ENCODE peak calls at places on chromosomes 3 and 15, in four cellular contexts. N is dorsolateral prefrontal cortex; S is naive thymus-derived CD4-positive, alpha-beta T cell; I is GM23248. D is an unnamed sample.

GRCh38 chr3:20039765-20040475 is at the start of gene KAT2B:
- DNase-seq in I (peak; percentile 81), N (peak; percentile 77), S (peak; percentile 75), D (no peak)

GRCh38 chr15:68271854-68272471 is 5.6 kb upstream of the FEM1B start:
- DNase-seq in N (peak; percentile 68), S (no peak), I (peak; percentile 92), D (no peak)

GRCh38 chr3:133599280-133599679 is 25.8 kb downstream of the CDV3 start:
- DNase-seq in N (no peak), S (no peak), I (no peak), D (no peak)

GRCh38 chr3:150055332-150055731 is 84.6 kb upstream of the PFN2 start:
- DNase-seq in N (no peak), I (no peak), S (no peak), D (no peak)

GRCh38 chr3:106056919-106057318 is 188.1 kb upstream of the CBLB start:
- DNase-seq in S (no peak), N (no peak), I (no peak), D (no peak)

GRCh38 chr3:151196441-151196840 is 6.6 kb downstream of the GPR171 start:
- DNase-seq in S (no peak), N (no peak), I (no peak), D (no peak)

GRCh38 chr15:40410476-40410875 is 4.9 kb downstream of the IVD start:
- DNase-seq in I (no peak), S (no peak), N (no peak), D (no peak)

GRCh38 chr3:79369306-79369705 is 398.5 kb downstream of the ROBO1 start:
- DNase-seq in N (no peak), I (peak; percentile 53), S (no peak), D (peak; percentile 3)

GRCh38 chr15:62742409-62743171 is 300.0 kb upstream of the TPM1 start:
- DNase-seq in S (no peak), N (peak; percentile 54), I (peak; percentile 97), D (peak; percentile 51)

GRCh38 chr3:129528589-129529100 is at the start of gene RHO:
- DNase-seq in I (no peak), N (no peak), S (no peak), D (no peak)

GRCh38 chr3:83076041-83076440 is 1314.6 kb upstream of the GBE1 start:
- DNase-seq in N (no peak), I (no peak), S (no peak), D (no peak)

GRCh38 chr3:111070772-111071256 is 802 bp upstream of the NECTIN3 start:
- DNase-seq in N (no peak), S (no peak), I (peak; percentile 90), D (no peak)

DNA sequence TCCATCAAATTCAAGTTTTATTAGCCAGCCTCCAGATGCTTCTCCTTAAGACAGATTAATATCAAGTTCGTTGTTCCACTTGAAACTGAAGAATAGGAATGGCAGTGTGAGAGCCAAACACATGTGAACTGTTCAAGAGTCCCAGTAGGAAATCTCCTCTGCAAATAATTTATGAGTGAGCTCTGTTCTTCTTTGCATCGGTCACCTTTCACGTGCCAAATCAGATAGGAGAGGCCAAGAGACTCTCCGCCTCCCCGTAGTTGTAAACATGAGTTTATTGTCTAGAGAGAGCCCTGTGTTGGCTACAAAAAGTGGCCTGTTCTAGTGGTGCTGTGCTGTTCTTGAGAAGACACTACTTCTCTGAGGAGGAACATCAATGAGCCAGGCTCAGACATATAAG is 372.1 kb upstream of the NR2F2 start:
- DNase-seq in I (no peak), N (no peak), S (no peak), D (no peak)
- H3K4me3 ChIP-seq in I (no peak overlapping the region), N (no peak overlapping the region), S (no peak overlapping the region), D (no peak overlapping the region)

GRCh38 chr3:29337565-29337964 is 56.7 kb downstream of the RBMS3 start:
- DNase-seq in I (no peak), S (no peak), N (no peak), D (no peak)

GRCh38 chr3:29335438-29335837 is 54.6 kb downstream of the RBMS3 start:
- DNase-seq in N (no peak), I (peak; percentile 100), S (no peak), D (peak; percentile 82)

GRCh38 chr3:29338377-29338776 is 57.5 kb downstream of the RBMS3 start:
- DNase-seq in S (no peak), N (no peak), I (peak; percentile 45), D (no peak)

GRCh38 chr3:29335921-29336320 is 55.0 kb downstream of the RBMS3 start:
- DNase-seq in S (no peak), N (no peak), I (peak; percentile 55), D (no peak)

DNA sequence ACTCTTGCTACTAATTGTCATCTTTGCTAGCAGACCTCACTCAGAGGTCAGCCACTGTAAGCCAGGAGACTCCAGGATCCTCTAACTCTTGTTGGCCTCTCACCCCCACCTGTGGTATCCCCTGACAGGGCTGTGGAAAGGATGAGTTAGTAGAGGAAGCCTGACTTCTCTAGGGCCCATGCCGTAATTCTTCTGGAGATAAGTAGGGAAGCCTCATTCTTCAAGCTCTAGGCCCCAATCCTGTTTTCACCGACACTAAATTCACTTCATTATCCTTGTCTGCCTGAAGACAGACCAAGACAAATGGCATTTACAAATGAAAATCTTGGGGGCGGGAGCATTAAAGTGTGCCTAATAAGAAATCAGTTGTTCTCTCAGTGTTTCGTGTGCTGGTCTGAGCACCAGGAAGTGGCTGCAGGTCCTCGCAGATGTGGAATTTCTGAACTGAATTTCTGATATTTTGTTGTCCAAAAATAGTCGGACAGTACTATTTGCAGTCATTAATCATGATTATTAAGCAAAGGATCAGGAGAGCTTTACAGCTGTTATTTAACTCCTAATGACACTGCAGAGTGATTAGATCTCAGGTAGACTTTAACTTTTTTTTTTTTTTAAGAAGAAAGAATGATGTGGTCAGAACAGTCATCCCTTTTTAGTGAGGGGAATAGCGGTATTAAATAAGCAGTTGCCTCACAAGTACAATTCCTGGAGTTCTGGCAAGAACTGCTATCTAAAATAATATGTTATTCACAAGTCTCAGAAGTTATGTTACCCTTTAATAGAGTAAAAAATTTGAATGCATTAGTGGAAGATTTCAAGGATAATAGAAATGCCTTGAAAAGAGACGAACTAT is 58.3 kb downstream of the RBMS3 start:
- DNase-seq in S (no peak), I (peak; percentile 65), N (no peak), D (no peak)
- H3K27ac ChIP-seq in S (no peak overlapping the region), I (peak overlapping the region; percentile 25), N (no peak overlapping the region), D (no peak overlapping the region)

DNA sequence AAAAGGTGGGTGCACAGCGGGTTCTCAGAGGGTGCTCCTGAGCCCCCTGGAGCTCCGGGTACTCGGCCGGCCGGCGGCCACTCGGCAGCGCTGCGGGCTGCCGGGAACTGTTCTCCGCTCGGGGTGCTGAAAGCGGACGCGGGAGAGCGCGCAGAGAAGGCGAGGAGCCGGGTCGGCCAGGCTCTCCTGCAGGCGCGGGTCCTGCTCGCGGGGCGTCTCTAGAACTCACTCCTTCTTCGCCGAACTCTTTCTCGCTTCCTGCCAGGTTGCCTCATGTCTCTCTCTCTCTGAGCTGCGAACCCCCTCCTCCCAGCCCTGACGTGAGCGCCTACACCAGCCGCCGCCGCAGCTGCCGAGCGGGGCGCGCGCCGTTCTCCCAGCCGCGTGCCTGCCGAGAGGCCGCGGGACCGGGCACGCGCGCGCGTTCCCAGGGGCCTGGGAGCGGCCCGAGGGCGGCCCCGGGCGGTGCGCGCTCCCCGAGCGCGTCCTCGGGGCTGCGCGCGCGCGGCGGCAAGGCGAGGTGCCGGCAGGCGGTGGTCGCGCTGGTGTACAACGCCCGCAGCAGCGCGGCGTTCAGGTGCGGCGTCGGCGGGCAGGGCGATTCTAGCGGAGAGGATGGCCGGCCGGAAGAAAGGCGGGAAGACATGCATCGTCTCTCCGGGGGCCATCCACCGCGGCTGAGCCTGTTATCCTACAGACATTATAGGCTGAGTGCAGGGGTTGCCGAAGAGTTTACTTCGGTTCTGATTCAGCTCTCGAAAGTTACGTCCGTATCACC is at the start of gene PEX5L:
- DNase-seq in I (peak; percentile 66), N (peak; percentile 79), S (no peak), D (no peak)
- H3K4me3 ChIP-seq in I (peak within 1 kb of the TSS; percentile 59), N (peak within 1 kb of the TSS; percentile 64), S (no peak within 1 kb of the TSS), D (peak within 1 kb of the TSS; percentile 47)

GRCh38 chr3:72523409-72524172 is 324.7 kb downstream of the SHQ1 start:
- DNase-seq in I (no peak), N (no peak), S (no peak), D (no peak)
- H3K27ac ChIP-seq in I (no peak overlapping the region), N (no peak overlapping the region), S (no peak overlapping the region), D (no peak overlapping the region)

GRCh38 chr3:156685198-156685597 is 10.8 kb downstream of the TIPARP start:
- DNase-seq in I (peak; percentile 84), S (no peak), N (no peak), D (no peak)

GRCh38 chr3:156688849-156689452 is 14.6 kb downstream of the TIPARP start:
- DNase-seq in S (no peak), N (no peak), I (no peak), D (no peak)

GRCh38 chr3:156687023-156687422 is 12.6 kb downstream of the TIPARP start:
- DNase-seq in N (no peak), I (peak; percentile 44), S (no peak), D (no peak)

GRCh38 chr3:156682963-156683362 is 8.6 kb downstream of the TIPARP start:
- DNase-seq in S (no peak), I (no peak), N (no peak), D (no peak)

GRCh38 chr3:156685752-156686151 is 11.4 kb downstream of the TIPARP start:
- DNase-seq in N (no peak), I (no peak), S (no peak), D (no peak)
- H3K4me3 ChIP-seq in N (no peak overlapping the region), I (peak overlapping the region; percentile 49), S (no peak overlapping the region), D (no peak overlapping the region)

GRCh38 chr15:87496795-87497194 is 759.7 kb downstream of the NTRK3 start:
- DNase-seq in I (no peak), N (no peak), S (no peak), D (no peak)
- H3K27ac ChIP-seq in I (no peak overlapping the region), N (no peak overlapping the region), S (no peak overlapping the region), D (no peak overlapping the region)

DNA sequence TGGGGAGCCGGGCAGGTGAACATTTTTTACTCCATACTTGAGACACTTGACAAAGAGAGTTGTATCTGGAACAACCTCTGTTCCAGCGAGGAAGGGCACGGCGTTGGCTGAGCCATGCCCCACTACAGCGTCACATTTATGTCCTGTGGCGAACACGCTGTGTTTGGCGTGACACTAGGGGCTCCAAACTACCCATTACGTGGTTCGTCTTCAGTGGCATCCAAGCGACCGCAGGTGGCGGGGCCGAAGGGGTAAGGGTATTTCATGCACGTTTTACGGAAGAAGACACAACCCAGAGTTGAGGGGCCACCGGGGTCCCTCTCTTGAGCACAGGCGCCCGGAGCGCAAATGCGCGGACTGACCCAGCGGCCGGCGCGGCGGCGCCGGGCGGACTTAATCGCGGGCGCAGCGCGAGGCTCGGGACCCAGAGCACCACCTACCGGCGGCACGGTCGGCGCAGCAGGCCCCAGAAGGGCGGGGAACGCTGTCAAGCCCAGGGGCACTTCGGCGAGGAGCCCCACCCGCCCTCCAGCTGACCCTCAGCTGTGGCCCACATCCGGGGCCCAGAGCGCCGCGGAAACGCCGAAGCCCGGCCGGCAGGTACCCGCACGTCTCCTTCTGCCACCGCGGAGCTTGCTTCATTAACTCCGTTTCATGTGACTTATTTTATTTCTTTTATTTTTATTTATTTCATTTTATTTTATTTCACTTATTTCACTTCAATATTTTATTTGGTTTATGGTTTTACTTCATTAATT is 36.4 kb upstream of the TRIM71 start:
- DNase-seq in N (peak; percentile 56), I (peak; percentile 89), S (peak; percentile 11), D (no peak)
- H3K4me3 ChIP-seq in N (peak overlapping the region; percentile 70), I (peak overlapping the region; percentile 86), S (peak overlapping the region; percentile 62), D (peak overlapping the region; percentile 81)

D was measured in SK-N-MC.